ENCODE peak calls at places on chromosomes 1 and 21, in four cellular contexts. One of them, this sample, is unnamed.
A peak's percentile ranks its signal among the peaks of the same experiment; 100 is the strongest.

GRCh38 chr1:110460253-110461220 is 9.6 kb downstream of the PROK1 start:
- DNase-seq in NCI-H1105 treated with DMSO at 0.1 percent for 48 hours: peak; percentile 69
- DNase-seq in left cardiac atrium: peak; percentile 70
- DNase-seq in iPS-NIHi11: peak; percentile 84
- DNase-seq in this sample: peak; percentile 86

GRCh38 chr21:46641656-46642055 is 6.2 kb downstream of the PRMT2 start:
- DNase-seq in NCI-H1105 treated with DMSO at 0.1 percent for 48 hours: no peak
- DNase-seq in left cardiac atrium: no peak
- DNase-seq in iPS-NIHi11: no peak
- DNase-seq in this sample: no peak

GRCh38 chr1:185409763-185410528 is 92.9 kb upstream of the IVNS1ABP start:
- DNase-seq in NCI-H1105 treated with DMSO at 0.1 percent for 48 hours: no peak
- DNase-seq in left cardiac atrium: no peak
- DNase-seq in iPS-NIHi11: no peak
- DNase-seq in this sample: no peak

GRCh38 chr1:58768971-58769808 is 14.7 kb downstream of the JUN start:
- DNase-seq in NCI-H1105 treated with DMSO at 0.1 percent for 48 hours: peak; percentile 26
- DNase-seq in left cardiac atrium: peak; percentile 86
- DNase-seq in iPS-NIHi11: peak; percentile 74
- DNase-seq in this sample: peak; percentile 90

GRCh38 chr1:6519935-6520621 is 28.6 kb upstream of the PLEKHG5 start:
- DNase-seq in NCI-H1105 treated with DMSO at 0.1 percent for 48 hours: peak; percentile 76
- DNase-seq in left cardiac atrium: no peak
- DNase-seq in iPS-NIHi11: peak; percentile 88
- DNase-seq in this sample: peak; percentile 74

GRCh38 chr1:46401514-46401913 is 7.4 kb downstream of the FAAH start:
- DNase-seq in NCI-H1105 treated with DMSO at 0.1 percent for 48 hours: no peak
- DNase-seq in left cardiac atrium: no peak
- DNase-seq in iPS-NIHi11: no peak
- DNase-seq in this sample: no peak

GRCh38 chr21:18493420-18493819 is 89.8 kb upstream of the TMPRSS15 start:
- DNase-seq in NCI-H1105 treated with DMSO at 0.1 percent for 48 hours: no peak
- DNase-seq in left cardiac atrium: no peak
- DNase-seq in iPS-NIHi11: peak; percentile 14
- DNase-seq in this sample: no peak

GRCh38 chr21:34545079-34545884 is 33.3 kb upstream of the KCNE1 start:
- DNase-seq in NCI-H1105 treated with DMSO at 0.1 percent for 48 hours: no peak
- DNase-seq in left cardiac atrium: peak; percentile 34
- DNase-seq in iPS-NIHi11: peak; percentile 55
- DNase-seq in this sample: no peak

GRCh38 chr21:35855463-35855862 is 204.9 kb downstream of the SETD4 start:
- DNase-seq in NCI-H1105 treated with DMSO at 0.1 percent for 48 hours: no peak
- DNase-seq in left cardiac atrium: no peak
- DNase-seq in iPS-NIHi11: no peak
- DNase-seq in this sample: no peak

GRCh38 chr1:8889925-8890785 is 11.7 kb upstream of the ENO1 start:
- DNase-seq in NCI-H1105 treated with DMSO at 0.1 percent for 48 hours: peak; percentile 79
- DNase-seq in left cardiac atrium: peak; percentile 91
- DNase-seq in iPS-NIHi11: no peak
- DNase-seq in this sample: peak; percentile 95

GRCh38 chr1:172885411-172885810 is 165.3 kb downstream of the TNFSF18 start:
- DNase-seq in NCI-H1105 treated with DMSO at 0.1 percent for 48 hours: no peak
- DNase-seq in left cardiac atrium: no peak
- DNase-seq in iPS-NIHi11: no peak
- DNase-seq in this sample: no peak

GRCh38 chr1:218339267-218339831 is 5.8 kb upstream of the TGFB2 start:
- DNase-seq in NCI-H1105 treated with DMSO at 0.1 percent for 48 hours: peak; percentile 44
- DNase-seq in left cardiac atrium: no peak
- DNase-seq in iPS-NIHi11: no peak
- DNase-seq in this sample: no peak

GRCh38 chr1:67853704-67854103 is 20.4 kb upstream of the GNG12 start:
- DNase-seq in NCI-H1105 treated with DMSO at 0.1 percent for 48 hours: peak; percentile 76
- DNase-seq in left cardiac atrium: peak; percentile 57
- DNase-seq in iPS-NIHi11: peak; percentile 85
- DNase-seq in this sample: peak; percentile 78

GRCh38 chr21:32712043-32712442 is 15.8 kb downstream of the SYNJ1 start:
- DNase-seq in NCI-H1105 treated with DMSO at 0.1 percent for 48 hours: no peak
- DNase-seq in left cardiac atrium: no peak
- DNase-seq in iPS-NIHi11: no peak
- DNase-seq in this sample: no peak

GRCh38 chr1:58611986-58612385 is 34.9 kb upstream of the TACSTD2 start:
- DNase-seq in NCI-H1105 treated with DMSO at 0.1 percent for 48 hours: no peak
- DNase-seq in left cardiac atrium: no peak
- DNase-seq in iPS-NIHi11: no peak
- DNase-seq in this sample: no peak

GRCh38 chr1:72693376-72693775 is 411.0 kb upstream of the NEGR1 start:
- DNase-seq in NCI-H1105 treated with DMSO at 0.1 percent for 48 hours: no peak
- DNase-seq in left cardiac atrium: no peak
- DNase-seq in iPS-NIHi11: no peak
- DNase-seq in this sample: no peak

GRCh38 chr1:223041481-223041880 is 101.6 kb downstream of the TLR5 start:
- DNase-seq in NCI-H1105 treated with DMSO at 0.1 percent for 48 hours: no peak
- DNase-seq in left cardiac atrium: no peak
- DNase-seq in iPS-NIHi11: no peak
- DNase-seq in this sample: no peak

GRCh38 chr1:79259390-79260336 is 253.1 kb upstream of the ADGRL4 start:
- DNase-seq in NCI-H1105 treated with DMSO at 0.1 percent for 48 hours: peak; percentile 42
- DNase-seq in left cardiac atrium: no peak
- DNase-seq in iPS-NIHi11: peak; percentile 36
- DNase-seq in this sample: no peak

GRCh38 chr1:209883341-209883971 is 54.6 kb upstream of the SYT14 start:
- DNase-seq in NCI-H1105 treated with DMSO at 0.1 percent for 48 hours: no peak
- DNase-seq in left cardiac atrium: no peak
- DNase-seq in iPS-NIHi11: no peak
- DNase-seq in this sample: no peak

GRCh38 chr1:53180226-53180625 is 16.4 kb upstream of the CPT2 start:
- DNase-seq in NCI-H1105 treated with DMSO at 0.1 percent for 48 hours: no peak
- DNase-seq in left cardiac atrium: no peak
- DNase-seq in iPS-NIHi11: no peak
- DNase-seq in this sample: no peak

GRCh38 chr21:44434568-44434925 is 20.8 kb upstream of the LRRC3 start:
- DNase-seq in NCI-H1105 treated with DMSO at 0.1 percent for 48 hours: no peak
- DNase-seq in left cardiac atrium: no peak
- DNase-seq in iPS-NIHi11: no peak
- DNase-seq in this sample: no peak

GRCh38 chr1:5010236-5010635 is 355.8 kb downstream of the AJAP1 start:
- DNase-seq in NCI-H1105 treated with DMSO at 0.1 percent for 48 hours: no peak
- DNase-seq in left cardiac atrium: no peak
- DNase-seq in iPS-NIHi11: no peak
- DNase-seq in this sample: no peak

GRCh38 chr21:37061926-37062591 is 10.8 kb downstream of the PIGP start:
- DNase-seq in NCI-H1105 treated with DMSO at 0.1 percent for 48 hours: no peak
- DNase-seq in left cardiac atrium: no peak
- DNase-seq in iPS-NIHi11: no peak
- DNase-seq in this sample: no peak

GRCh38 chr1:74426208-74426932 is 86.0 kb downstream of the LRRC53 start:
- DNase-seq in NCI-H1105 treated with DMSO at 0.1 percent for 48 hours: peak; percentile 51
- DNase-seq in left cardiac atrium: no peak
- DNase-seq in iPS-NIHi11: no peak
- DNase-seq in this sample: no peak

GRCh38 chr1:106217765-106218164 is 838.7 kb upstream of the PRMT6 start:
- DNase-seq in NCI-H1105 treated with DMSO at 0.1 percent for 48 hours: no peak
- DNase-seq in left cardiac atrium: no peak
- DNase-seq in iPS-NIHi11: no peak
- DNase-seq in this sample: no peak

GRCh38 chr1:3911981-3912808 is 12.1 kb upstream of the C1orf174 start:
- DNase-seq in NCI-H1105 treated with DMSO at 0.1 percent for 48 hours: no peak
- DNase-seq in left cardiac atrium: no peak
- DNase-seq in iPS-NIHi11: no peak
- DNase-seq in this sample: no peak

GRCh38 chr1:95582746-95583145 is 348.7 kb downstream of the RWDD3 start:
- DNase-seq in NCI-H1105 treated with DMSO at 0.1 percent for 48 hours: no peak
- DNase-seq in left cardiac atrium: no peak
- DNase-seq in iPS-NIHi11: peak; percentile 14
- DNase-seq in this sample: no peak

GRCh38 chr1:243916160-243916559 is 66.1 kb upstream of the AKT3 start:
- DNase-seq in NCI-H1105 treated with DMSO at 0.1 percent for 48 hours: no peak
- DNase-seq in left cardiac atrium: no peak
- DNase-seq in iPS-NIHi11: no peak
- DNase-seq in this sample: no peak

GRCh38 chr1:15718199-15718601 is 17.9 kb upstream of the SLC25A34 start:
- DNase-seq in NCI-H1105 treated with DMSO at 0.1 percent for 48 hours: no peak
- DNase-seq in left cardiac atrium: no peak
- DNase-seq in iPS-NIHi11: no peak
- DNase-seq in this sample: peak; percentile 49

GRCh38 chr1:109845658-109846057 is 65.0 kb upstream of the CSF1 start:
- DNase-seq in NCI-H1105 treated with DMSO at 0.1 percent for 48 hours: no peak
- DNase-seq in left cardiac atrium: no peak
- DNase-seq in iPS-NIHi11: no peak
- DNase-seq in this sample: no peak

GRCh38 chr1:34053660-34054059 is 111.4 kb downstream of the CSMD2 start:
- DNase-seq in NCI-H1105 treated with DMSO at 0.1 percent for 48 hours: no peak
- DNase-seq in left cardiac atrium: no peak
- DNase-seq in iPS-NIHi11: no peak
- DNase-seq in this sample: no peak

GRCh38 chr1:214332950-214333798 is 52.2 kb downstream of the SMYD2 start:
- DNase-seq in NCI-H1105 treated with DMSO at 0.1 percent for 48 hours: peak; percentile 22
- DNase-seq in left cardiac atrium: peak; percentile 57
- DNase-seq in iPS-NIHi11: peak; percentile 64
- DNase-seq in this sample: peak; percentile 84

This sample was measured in adrenal gland.